ENCODE peak calls at places on chromosome 21, in nine cellular contexts. One of them, this sample, is unnamed.

GRCh38 chr21:44487831-44488230 is 32.5 kb downstream of the LRRC3 start:
- DNase-seq in A549: no peak
- DNase-seq in pancreas: no peak
- DNase-seq in AG10803: peak
- DNase-seq in prostate gland: no peak
- DNase-seq in stimulated activated CD4-positive, alpha-beta T cell treated with anti-CD3 and anti-CD28 coated beads, Interleukin-2, amount 100 ng/mL, for 48 hours: peak
- DNase-seq in NCI-H2081: no peak
- DNase-seq in GM13976: no peak
- DNase-seq in MV-4-11: peak
- DNase-seq in this sample: no peak

GRCh38 chr21:26923986-26924385 is 42.9 kb downstream of the ADAMTS5 start:
- DNase-seq in A549: no peak
- DNase-seq in pancreas: no peak
- DNase-seq in AG10803: no peak
- DNase-seq in prostate gland: no peak
- DNase-seq in stimulated activated CD4-positive, alpha-beta T cell treated with anti-CD3 and anti-CD28 coated beads, Interleukin-2, amount 100 ng/mL, for 48 hours: no peak
- DNase-seq in NCI-H2081: no peak
- DNase-seq in GM13976: no peak
- DNase-seq in MV-4-11: no peak
- DNase-seq in this sample: no peak

GRCh38 chr21:31650930-31651329 is 8.6 kb upstream of the SOD1 start:
- DNase-seq in A549: no peak
- DNase-seq in pancreas: no peak
- DNase-seq in AG10803: no peak
- DNase-seq in prostate gland: no peak
- DNase-seq in stimulated activated CD4-positive, alpha-beta T cell treated with anti-CD3 and anti-CD28 coated beads, Interleukin-2, amount 100 ng/mL, for 48 hours: no peak
- DNase-seq in NCI-H2081: no peak
- DNase-seq in GM13976: no peak
- DNase-seq in MV-4-11: no peak
- DNase-seq in this sample: no peak

GRCh38 chr21:46097826-46098286 is at the start of gene COL6A2:
- DNase-seq in A549: peak
- DNase-seq in pancreas: peak
- DNase-seq in AG10803: peak
- DNase-seq in prostate gland: peak
- DNase-seq in stimulated activated CD4-positive, alpha-beta T cell treated with anti-CD3 and anti-CD28 coated beads, Interleukin-2, amount 100 ng/mL, for 48 hours: peak
- DNase-seq in NCI-H2081: no peak
- DNase-seq in GM13976: peak
- DNase-seq in MV-4-11: no peak
- DNase-seq in this sample: no peak

GRCh38 chr21:45571641-45572040 is 29.4 kb upstream of the SLC19A1 start:
- DNase-seq in A549: no peak
- DNase-seq in pancreas: no peak
- DNase-seq in AG10803: no peak
- DNase-seq in prostate gland: no peak
- DNase-seq in stimulated activated CD4-positive, alpha-beta T cell treated with anti-CD3 and anti-CD28 coated beads, Interleukin-2, amount 100 ng/mL, for 48 hours: no peak
- DNase-seq in NCI-H2081: no peak
- DNase-seq in GM13976: no peak
- DNase-seq in MV-4-11: no peak
- DNase-seq in this sample: no peak

GRCh38 chr21:17903029-17903806 is 84.1 kb upstream of the C21orf91 start:
- DNase-seq in A549: no peak
- DNase-seq in pancreas: no peak
- DNase-seq in AG10803: peak
- DNase-seq in prostate gland: no peak
- DNase-seq in stimulated activated CD4-positive, alpha-beta T cell treated with anti-CD3 and anti-CD28 coated beads, Interleukin-2, amount 100 ng/mL, for 48 hours: no peak
- DNase-seq in NCI-H2081: peak
- DNase-seq in GM13976: peak
- DNase-seq in MV-4-11: peak
- DNase-seq in this sample: peak

GRCh38 chr21:25528511-25528910 is 78.8 kb downstream of the MRPL39 start:
- DNase-seq in A549: no peak
- DNase-seq in pancreas: no peak
- DNase-seq in AG10803: no peak
- DNase-seq in prostate gland: no peak
- DNase-seq in stimulated activated CD4-positive, alpha-beta T cell treated with anti-CD3 and anti-CD28 coated beads, Interleukin-2, amount 100 ng/mL, for 48 hours: no peak
- DNase-seq in NCI-H2081: no peak
- DNase-seq in GM13976: no peak
- DNase-seq in MV-4-11: no peak
- DNase-seq in this sample: no peak

GRCh38 chr21:28111151-28111619 is 881.5 kb downstream of the LTN1 start:
- DNase-seq in A549: no peak
- DNase-seq in pancreas: no peak
- DNase-seq in AG10803: peak
- DNase-seq in prostate gland: no peak
- DNase-seq in stimulated activated CD4-positive, alpha-beta T cell treated with anti-CD3 and anti-CD28 coated beads, Interleukin-2, amount 100 ng/mL, for 48 hours: no peak
- DNase-seq in NCI-H2081: no peak
- DNase-seq in GM13976: no peak
- DNase-seq in MV-4-11: no peak
- DNase-seq in this sample: no peak

GRCh38 chr21:15281714-15282113 is 216.9 kb upstream of the NRIP1 start:
- DNase-seq in A549: no peak
- DNase-seq in pancreas: no peak
- DNase-seq in AG10803: no peak
- DNase-seq in prostate gland: no peak
- DNase-seq in stimulated activated CD4-positive, alpha-beta T cell treated with anti-CD3 and anti-CD28 coated beads, Interleukin-2, amount 100 ng/mL, for 48 hours: no peak
- DNase-seq in NCI-H2081: no peak
- DNase-seq in GM13976: no peak
- DNase-seq in MV-4-11: no peak
- DNase-seq in this sample: no peak

GRCh38 chr21:26461500-26461899 is 111.6 kb downstream of the CYYR1 start:
- DNase-seq in A549: no peak
- DNase-seq in pancreas: no peak
- DNase-seq in AG10803: peak
- DNase-seq in prostate gland: no peak
- DNase-seq in stimulated activated CD4-positive, alpha-beta T cell treated with anti-CD3 and anti-CD28 coated beads, Interleukin-2, amount 100 ng/mL, for 48 hours: no peak
- DNase-seq in NCI-H2081: no peak
- DNase-seq in GM13976: no peak
- DNase-seq in MV-4-11: peak
- DNase-seq in this sample: no peak

GRCh38 chr21:29104239-29104708 is 26.2 kb upstream of the MAP3K7CL start:
- DNase-seq in A549: no peak
- DNase-seq in pancreas: no peak
- DNase-seq in AG10803: no peak
- DNase-seq in prostate gland: no peak
- DNase-seq in stimulated activated CD4-positive, alpha-beta T cell treated with anti-CD3 and anti-CD28 coated beads, Interleukin-2, amount 100 ng/mL, for 48 hours: no peak
- DNase-seq in NCI-H2081: no peak
- DNase-seq in GM13976: peak
- DNase-seq in MV-4-11: no peak
- DNase-seq in this sample: no peak

GRCh38 chr21:38811257-38811656 is 5.5 kb downstream of the ETS2 start:
- DNase-seq in A549: no peak
- DNase-seq in pancreas: no peak
- DNase-seq in AG10803: peak
- DNase-seq in prostate gland: no peak
- DNase-seq in stimulated activated CD4-positive, alpha-beta T cell treated with anti-CD3 and anti-CD28 coated beads, Interleukin-2, amount 100 ng/mL, for 48 hours: no peak
- DNase-seq in NCI-H2081: no peak
- DNase-seq in GM13976: no peak
- DNase-seq in MV-4-11: no peak
- DNase-seq in this sample: no peak

GRCh38 chr21:31479714-31480113 is 135.7 kb upstream of the TIAM1 start:
- DNase-seq in A549: no peak
- DNase-seq in pancreas: no peak
- DNase-seq in AG10803: no peak
- DNase-seq in prostate gland: no peak
- DNase-seq in stimulated activated CD4-positive, alpha-beta T cell treated with anti-CD3 and anti-CD28 coated beads, Interleukin-2, amount 100 ng/mL, for 48 hours: no peak
- DNase-seq in NCI-H2081: no peak
- DNase-seq in GM13976: no peak
- DNase-seq in MV-4-11: no peak
- DNase-seq in this sample: no peak

GRCh38 chr21:44418108-44418875 is 37.0 kb upstream of the LRRC3 start:
- DNase-seq in A549: no peak
- DNase-seq in pancreas: no peak
- DNase-seq in AG10803: no peak
- DNase-seq in prostate gland: no peak
- DNase-seq in stimulated activated CD4-positive, alpha-beta T cell treated with anti-CD3 and anti-CD28 coated beads, Interleukin-2, amount 100 ng/mL, for 48 hours: no peak
- DNase-seq in NCI-H2081: no peak
- DNase-seq in GM13976: no peak
- DNase-seq in MV-4-11: no peak
- DNase-seq in this sample: no peak

GRCh38 chr21:29232601-29233541 is 65.9 kb upstream of the BACH1 start:
- DNase-seq in A549: no peak
- DNase-seq in pancreas: no peak
- DNase-seq in AG10803: peak
- DNase-seq in prostate gland: no peak
- DNase-seq in stimulated activated CD4-positive, alpha-beta T cell treated with anti-CD3 and anti-CD28 coated beads, Interleukin-2, amount 100 ng/mL, for 48 hours: no peak
- DNase-seq in NCI-H2081: no peak
- DNase-seq in GM13976: no peak
- DNase-seq in MV-4-11: peak
- DNase-seq in this sample: peak

GRCh38 chr21:37503848-37504467 is 137.4 kb downstream of the DYRK1A start:
- DNase-seq in A549: no peak
- DNase-seq in pancreas: no peak
- DNase-seq in AG10803: peak
- DNase-seq in prostate gland: no peak
- DNase-seq in stimulated activated CD4-positive, alpha-beta T cell treated with anti-CD3 and anti-CD28 coated beads, Interleukin-2, amount 100 ng/mL, for 48 hours: no peak
- DNase-seq in NCI-H2081: no peak
- DNase-seq in GM13976: no peak
- DNase-seq in MV-4-11: peak
- DNase-seq in this sample: no peak

GRCh38 chr21:46562472-46562871 is 42.4 kb downstream of the S100B start:
- DNase-seq in A549: no peak
- DNase-seq in pancreas: no peak
- DNase-seq in AG10803: no peak
- DNase-seq in prostate gland: no peak
- DNase-seq in stimulated activated CD4-positive, alpha-beta T cell treated with anti-CD3 and anti-CD28 coated beads, Interleukin-2, amount 100 ng/mL, for 48 hours: no peak
- DNase-seq in NCI-H2081: no peak
- DNase-seq in GM13976: no peak
- DNase-seq in MV-4-11: no peak
- DNase-seq in this sample: no peak

GRCh38 chr21:17454315-17455027 is 58.4 kb upstream of the CXADR start:
- DNase-seq in A549: peak
- DNase-seq in pancreas: peak
- DNase-seq in AG10803: peak
- DNase-seq in prostate gland: no peak
- DNase-seq in stimulated activated CD4-positive, alpha-beta T cell treated with anti-CD3 and anti-CD28 coated beads, Interleukin-2, amount 100 ng/mL, for 48 hours: peak
- DNase-seq in NCI-H2081: no peak
- DNase-seq in GM13976: peak
- DNase-seq in MV-4-11: peak
- DNase-seq in this sample: no peak

GRCh38 chr21:32303385-32303784 is 4.7 kb downstream of the MRAP start:
- DNase-seq in A549: no peak
- DNase-seq in pancreas: no peak
- DNase-seq in AG10803: no peak
- DNase-seq in prostate gland: no peak
- DNase-seq in stimulated activated CD4-positive, alpha-beta T cell treated with anti-CD3 and anti-CD28 coated beads, Interleukin-2, amount 100 ng/mL, for 48 hours: no peak
- DNase-seq in NCI-H2081: no peak
- DNase-seq in GM13976: no peak
- DNase-seq in MV-4-11: no peak
- DNase-seq in this sample: no peak

GRCh38 chr21:39527664-39528381 is 76.1 kb downstream of the SH3BGR start:
- DNase-seq in A549: no peak
- DNase-seq in pancreas: peak
- DNase-seq in AG10803: no peak
- DNase-seq in prostate gland: peak
- DNase-seq in stimulated activated CD4-positive, alpha-beta T cell treated with anti-CD3 and anti-CD28 coated beads, Interleukin-2, amount 100 ng/mL, for 48 hours: no peak
- DNase-seq in NCI-H2081: no peak
- DNase-seq in GM13976: no peak
- DNase-seq in MV-4-11: no peak
- DNase-seq in this sample: peak

GRCh38 chr21:16942703-16943102 is 570.1 kb upstream of the CXADR start:
- DNase-seq in A549: no peak
- DNase-seq in pancreas: no peak
- DNase-seq in AG10803: no peak
- DNase-seq in prostate gland: no peak
- DNase-seq in stimulated activated CD4-positive, alpha-beta T cell treated with anti-CD3 and anti-CD28 coated beads, Interleukin-2, amount 100 ng/mL, for 48 hours: no peak
- DNase-seq in NCI-H2081: no peak
- DNase-seq in GM13976: no peak
- DNase-seq in MV-4-11: no peak
- DNase-seq in this sample: no peak